ENCODE peak calls at places on chromosomes 6 and 20, in four cellular contexts. Y is stomach, Z is GM23338, L is upper lobe of left lung. O is an unnamed sample.

GRCh38 chr20:1434571-1435336 is 31.9 kb downstream of the NSFL1C start:
- DNase-seq in Y (peak), Z (peak), L (no peak), O (no peak)

GRCh38 chr6:137271245-137272183 is 52.3 kb upstream of the IFNGR1 start:
- DNase-seq in L (no peak), Y (no peak), Z (peak), O (no peak)

GRCh38 chr6:134165827-134166226 is 113.4 kb upstream of the SLC2A12 start:
- DNase-seq in Y (no peak), Z (no peak), L (no peak), O (no peak)

GRCh38 chr6:63636516-63636968 is 940 bp downstream of the PHF3 start:
- DNase-seq in Z (peak), L (peak), Y (peak), O (no peak)

GRCh38 chr6:79438015-79438414 is 99.2 kb downstream of the LCA5 start:
- DNase-seq in L (no peak), Y (no peak), Z (no peak), O (no peak)

GRCh38 chr6:47671777-47672176 is 26.6 kb upstream of the ADGRF4 start:
- DNase-seq in L (no peak), Y (no peak), Z (no peak), O (no peak)

GRCh38 chr6:96792791-96793190 is 44.5 kb downstream of the GPR63 start:
- DNase-seq in Z (no peak), L (no peak), Y (no peak), O (no peak)

GRCh38 chr6:22575190-22575589 is 5.8 kb downstream of the HDGFL1 start:
- DNase-seq in Z (no peak), L (no peak), Y (no peak), O (no peak)

GRCh38 chr6:144768676-144769599 is 483.8 kb downstream of the UTRN start:
- DNase-seq in Y (no peak), L (no peak), Z (no peak), O (no peak)

GRCh38 chr6:168209420-168209819 is 110.2 kb downstream of the DACT2 start:
- DNase-seq in L (no peak), Z (no peak), Y (no peak), O (no peak)

GRCh38 chr6:117907600-117908245 is 659 bp downstream of the SLC35F1 start:
- DNase-seq in Y (no peak), L (peak), Z (peak), O (peak)

GRCh38 chr6:53180678-53181077 is 32.0 kb upstream of the GCM1 start:
- DNase-seq in L (no peak), Z (no peak), Y (no peak), O (no peak)

GRCh38 chr6:53178837-53179432 is 30.3 kb upstream of the GCM1 start:
- DNase-seq in Y (no peak), L (no peak), Z (no peak), O (no peak)

GRCh38 chr6:53174996-53175395 is 26.4 kb upstream of the GCM1 start:
- DNase-seq in Z (no peak), L (no peak), Y (no peak), O (no peak)

DNA sequence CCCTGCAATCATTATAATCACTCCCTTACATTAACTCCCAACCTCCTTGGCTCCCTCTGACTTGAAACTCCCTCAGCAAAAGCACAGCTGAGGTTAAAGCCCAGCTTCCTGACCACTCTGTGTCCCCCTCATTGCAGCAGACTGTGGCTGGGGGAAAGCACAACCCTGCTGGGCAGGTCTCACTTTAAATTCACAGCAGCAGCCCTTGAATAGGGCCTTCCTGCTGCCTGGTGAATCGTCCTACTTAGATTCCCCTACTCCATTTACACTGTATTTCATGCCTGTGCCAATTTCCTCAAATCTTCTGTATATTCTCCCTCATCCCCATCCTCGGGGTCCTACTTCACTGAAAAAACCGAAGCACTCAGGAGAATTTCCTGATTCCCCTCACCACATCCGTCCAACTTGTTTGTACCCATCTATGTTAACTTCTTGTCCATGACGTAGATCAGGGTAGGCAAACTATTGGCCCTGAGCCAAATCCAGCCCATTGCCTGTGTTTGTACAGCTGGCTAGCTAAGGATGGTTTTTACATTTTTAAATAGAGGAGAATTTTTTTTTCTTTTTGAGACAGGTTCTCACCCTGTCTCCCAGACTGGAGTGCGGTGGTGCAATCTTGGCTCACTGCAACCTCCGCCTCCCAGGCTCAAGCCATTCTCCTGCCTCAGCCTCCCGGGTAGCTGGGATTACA is 31.5 kb upstream of the GCM1 start:
- DNase-seq in Z (no peak), Y (peak), L (no peak), O (no peak)
- TF ChIP-seq CTCF in Z (no peak), Y (no peak), L (no peak), O (no peak)

DNA sequence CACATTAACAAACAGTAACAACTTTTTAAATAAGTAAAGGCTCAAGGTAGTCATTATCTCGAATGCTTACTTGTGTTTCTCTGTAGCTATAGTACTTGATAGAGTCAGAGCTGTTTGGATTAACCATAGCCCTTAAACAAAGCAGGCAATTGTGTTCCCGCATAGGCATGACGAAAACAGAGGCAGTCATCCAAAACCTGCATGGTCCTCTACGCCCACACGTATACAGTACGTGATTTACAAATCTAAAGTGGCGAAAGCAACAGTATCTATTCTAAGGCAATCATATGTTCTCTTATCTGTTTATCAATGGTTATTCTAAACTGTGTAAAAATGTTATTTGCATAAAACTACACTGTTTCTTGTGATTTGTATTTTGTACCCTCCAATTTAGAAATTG is 31.8 kb downstream of the HFE start:
- DNase-seq in Y (peak), L (no peak), Z (no peak), O (no peak)
- TF ChIP-seq CTCF in Y (no peak), L (no peak), Z (no peak), O (no peak)

DNA sequence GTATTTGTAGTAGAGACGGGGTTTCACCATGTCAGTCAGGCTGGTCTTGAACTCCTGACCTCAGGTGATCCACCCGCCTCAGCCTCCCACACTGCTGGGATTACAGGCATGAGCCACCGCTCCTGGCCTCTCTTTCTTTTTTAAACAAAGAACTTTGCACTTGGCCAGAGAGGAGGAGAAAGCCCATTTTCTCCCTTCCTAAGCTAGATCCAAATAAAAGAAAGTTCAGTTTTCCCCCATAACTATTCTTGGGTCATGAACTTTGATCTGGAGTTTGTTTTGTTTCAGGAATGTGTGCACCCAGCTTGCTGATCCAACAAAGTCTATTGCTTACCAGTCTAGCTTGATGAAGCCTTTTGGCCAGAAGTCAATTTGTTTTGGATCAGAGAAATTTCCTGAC is 23.4 kb downstream of the KCNS1 start:
- DNase-seq in L (no peak), Z (no peak), Y (no peak), O (no peak)
- TF ChIP-seq CTCF in L (no peak), Z (no peak), Y (no peak), O (no peak)

GRCh38 chr20:44745560-44746366 is at the start of gene KCNK15:
- DNase-seq in Z (peak), L (peak), Y (peak), O (no peak)

GRCh38 chr20:44750081-44750805 is 4.6 kb downstream of the KCNK15 start:
- DNase-seq in L (peak), Z (peak), Y (no peak), O (no peak)

GRCh38 chr20:44746367-44747165 is 901 bp downstream of the KCNK15 start:
- DNase-seq in L (no peak), Z (peak), Y (peak), O (no peak)

GRCh38 chr20:44747166-44748004 is 1.7 kb downstream of the KCNK15 start:
- DNase-seq in Y (peak), Z (peak), L (no peak), O (no peak)

GRCh38 chr20:44748005-44748370 is 2.3 kb downstream of the KCNK15 start:
- DNase-seq in Z (no peak), Y (no peak), L (no peak), O (no peak)
- TF ChIP-seq CTCF in Z (no peak), Y (no peak), L (no peak), O (no peak)

GRCh38 chr6:51996296-51996947 is 91.0 kb downstream of the PKHD1 start:
- DNase-seq in Y (no peak), L (no peak), Z (no peak), O (no peak)

GRCh38 chr6:51989789-51990188 is 97.6 kb downstream of the PKHD1 start:
- DNase-seq in Z (no peak), L (no peak), Y (no peak), O (no peak)

GRCh38 chr6:51995214-51995735 is 92.1 kb downstream of the PKHD1 start:
- DNase-seq in Z (no peak), L (no peak), Y (no peak), O (no peak)

GRCh38 chr6:51986864-51987263 is 100.5 kb downstream of the PKHD1 start:
- DNase-seq in Z (no peak), L (no peak), Y (no peak), O (no peak)

DNA sequence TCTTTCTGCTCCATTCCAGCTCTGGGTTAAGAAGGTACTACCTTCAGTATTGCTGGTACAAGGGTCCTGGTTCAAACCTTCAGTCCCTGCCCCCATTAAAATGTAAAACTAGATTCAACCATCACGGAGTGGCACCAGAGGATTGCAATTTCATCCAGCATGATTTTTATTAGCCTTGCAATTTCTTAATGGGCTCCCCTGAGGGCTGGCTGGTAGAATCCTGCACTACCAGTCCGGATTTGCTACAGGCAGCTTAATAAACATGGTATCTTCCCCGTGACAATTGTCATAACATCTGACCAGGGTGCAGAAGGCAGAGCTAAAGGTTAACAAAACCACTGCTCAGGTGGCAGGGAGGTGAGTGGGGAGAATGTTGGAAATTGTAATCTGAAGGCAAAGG is 94.6 kb downstream of the PKHD1 start:
- DNase-seq in Y (no peak), L (no peak), Z (no peak), O (no peak)
- TF ChIP-seq CTCF in Y (no peak), L (no peak), Z (no peak), O (no peak)

GRCh38 chr6:169803816-169804340 is 52.5 kb downstream of the ERMARD start:
- DNase-seq in L (no peak), Z (no peak), Y (no peak), O (peak)
- TF ChIP-seq CTCF in L (no peak), Z (no peak), Y (no peak), O (no peak)